ENCODE peak calls at places on chromosome 11, in five cellular contexts. X, U, A, P and Q are unnamed samples.

GRCh38 chr11:11148598-11148997 is 204.5 kb downstream of the CSNK2A3 start:
- DNase-seq in U (no peak), P (no peak), A (no peak), X (no peak), Q (no peak)

GRCh38 chr11:17405232-17406005 is 17.0 kb upstream of the KCNJ11 start:
- DNase-seq in U (no peak), X (peak), P (peak), A (peak), Q (no peak)

GRCh38 chr11:64918056-64918455 is 1.0 kb upstream of the ATG2A start:
- DNase-seq in X (no peak), U (peak), P (no peak), A (no peak), Q (no peak)

GRCh38 chr11:131710511-131710910 is 340.1 kb downstream of the NTM start:
- DNase-seq in A (no peak), P (no peak), U (no peak), X (peak), Q (no peak)

GRCh38 chr11:23976369-23976768 is 520.5 kb upstream of the LUZP2 start:
- DNase-seq in U (no peak), P (no peak), A (no peak), X (no peak), Q (no peak)

GRCh38 chr11:100769617-100770016 is 82.5 kb downstream of the ARHGAP42 start:
- DNase-seq in U (no peak), P (no peak), A (no peak), X (no peak), Q (no peak)

GRCh38 chr11:129947474-129947873 is 52.1 kb upstream of the NFRKB start:
- DNase-seq in A (no peak), U (no peak), P (no peak), X (no peak), Q (no peak)

GRCh38 chr11:128492903-128493569 is 94.3 kb downstream of the ETS1 start:
- DNase-seq in A (no peak), P (no peak), X (no peak), U (no peak), Q (no peak)

GRCh38 chr11:67648140-67648795 is 2.3 kb downstream of the ACY3 start:
- DNase-seq in P (no peak), U (no peak), X (no peak), A (peak), Q (no peak)

GRCh38 chr11:95625164-95626017 is 164.2 kb downstream of the FAM76B start:
- DNase-seq in U (no peak), A (no peak), X (no peak), P (no peak), Q (no peak)

GRCh38 chr11:1298695-1299492 is 10.5 kb downstream of the TOLLIP start:
- DNase-seq in X (peak), P (peak), A (peak), U (no peak), Q (no peak)

GRCh38 chr11:117457031-117457785 is 129.6 kb downstream of the CEP164 start:
- DNase-seq in U (no peak), P (no peak), A (peak), X (no peak), Q (no peak)

GRCh38 chr11:45017329-45017728 is 66.6 kb upstream of the TP53I11 start:
- DNase-seq in A (no peak), X (no peak), U (no peak), P (no peak), Q (no peak)

GRCh38 chr11:76670475-76671235 is at the start of gene LRRC32:
- DNase-seq in P (no peak), X (no peak), A (peak), U (no peak), Q (no peak)

GRCh38 chr11:45021692-45022130 is 71.0 kb upstream of the TP53I11 start:
- DNase-seq in P (peak), A (no peak), U (peak), X (no peak), Q (no peak)

GRCh38 chr11:47605921-47606320 is 11.7 kb upstream of the C1QTNF4 start:
- DNase-seq in A (no peak), X (no peak), U (no peak), P (no peak), Q (no peak)

GRCh38 chr11:62048101-62048500 is 75.7 kb upstream of the INCENP start:
- DNase-seq in A (no peak), U (no peak), X (peak), P (no peak), Q (no peak)

GRCh38 chr11:134541355-134541754 is 129.3 kb upstream of the B3GAT1 start:
- DNase-seq in A (no peak), X (no peak), U (no peak), P (no peak), Q (no peak)

GRCh38 chr11:88950975-88951374 is 114.8 kb downstream of the GRM5 start:
- DNase-seq in X (no peak), A (no peak), P (no peak), U (no peak), Q (no peak)

DNA sequence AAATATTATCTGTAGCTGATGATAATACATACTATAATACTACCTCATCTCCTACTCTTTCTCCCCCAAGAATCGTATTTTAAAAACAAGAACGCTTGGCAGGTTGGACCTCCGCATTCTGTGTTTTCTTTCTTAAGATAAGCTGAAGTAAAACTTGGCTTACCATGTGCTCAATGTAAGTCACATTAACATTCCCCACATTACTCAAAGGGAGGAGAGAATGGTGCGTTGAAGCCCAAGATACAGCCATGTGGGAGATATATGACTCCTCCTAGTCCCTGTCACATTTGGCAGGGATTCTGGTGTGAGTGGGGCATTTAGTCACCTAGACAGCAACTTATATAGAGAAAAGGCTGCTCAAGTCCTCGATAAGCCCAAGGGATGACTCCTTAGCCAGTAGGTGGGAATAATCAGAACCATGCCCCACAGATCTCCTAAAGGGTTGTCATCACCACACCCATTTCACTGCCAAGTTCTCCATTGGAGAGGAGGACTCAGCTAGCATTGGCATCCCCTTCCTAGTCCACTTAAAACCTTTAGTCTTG is 4.6 kb downstream of the PRSS23 start:
- DNase-seq in X (no peak), U (no peak), A (no peak), P (no peak), Q (no peak)
- TF ChIP-seq CTCF in X (no peak), U (no peak), A (no peak), P (no peak), Q (no peak)

GRCh38 chr11:46383404-46383758 is 1.9 kb downstream of the MDK start:
- DNase-seq in P (no peak), U (no peak), A (no peak), X (no peak), Q (no peak)

GRCh38 chr11:46383974-46384701 is 2.7 kb downstream of the MDK start:
- DNase-seq in X (no peak), P (no peak), A (peak), U (no peak), Q (no peak)

GRCh38 chr11:46381046-46381835 is at the start of gene MDK:
- DNase-seq in U (no peak), A (peak), X (no peak), P (no peak), Q (no peak)

GRCh38 chr11:46381836-46382643 is 571 bp downstream of the MDK start:
- DNase-seq in U (no peak), A (peak), P (no peak), X (no peak), Q (no peak)

DNA sequence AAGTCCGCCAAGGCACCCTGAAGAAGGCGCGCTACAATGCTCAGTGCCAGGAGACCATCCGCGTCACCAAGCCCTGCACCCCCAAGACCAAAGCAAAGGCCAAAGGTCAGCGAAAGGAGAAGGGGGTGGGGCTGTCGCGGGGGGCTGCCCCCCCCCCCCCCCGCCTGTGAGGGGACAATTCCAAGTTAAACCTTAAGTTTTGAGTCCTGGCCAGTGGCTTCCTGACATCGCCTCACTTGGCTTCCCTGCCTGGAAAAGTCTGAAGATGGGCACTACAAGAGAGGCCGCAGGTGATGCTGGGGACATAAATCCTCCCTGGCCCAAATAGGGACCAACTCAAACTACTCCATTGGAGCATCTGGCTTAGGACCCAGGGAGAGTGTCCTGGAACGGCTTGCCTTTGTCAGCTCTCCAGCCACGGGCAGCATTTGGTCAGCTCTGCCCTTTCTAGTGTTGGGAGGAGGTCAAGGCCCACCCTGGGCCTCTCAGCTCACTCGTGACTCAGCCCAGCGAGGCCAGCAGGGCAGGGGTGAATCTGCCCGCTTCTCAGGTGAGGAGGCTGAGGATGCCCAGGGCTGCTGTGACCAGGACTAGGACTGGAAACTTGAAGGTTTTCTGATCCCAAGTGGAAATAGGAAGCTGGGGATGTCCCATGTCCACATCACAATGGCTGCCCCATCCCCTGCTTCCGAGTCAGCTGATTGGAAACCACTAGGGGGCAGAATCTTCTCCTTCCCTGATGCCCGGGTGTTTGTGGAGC is 1.4 kb downstream of the MDK start:
- DNase-seq in P (no peak), A (no peak), X (no peak), U (no peak), Q (no peak)
- H3K4me3 ChIP-seq in P (no peak), A (peak), X (no peak), U (peak), Q (peak)

GRCh38 chr11:34468209-34468841 is 29.6 kb downstream of the CAT start:
- DNase-seq in P (no peak), A (no peak), X (peak), U (no peak), Q (no peak)
- TF ChIP-seq CTCF in P (peak), A (peak), X (peak), U (peak), Q (peak)

GRCh38 chr11:119741369-119742262 is 12.6 kb upstream of the NECTIN1 start:
- DNase-seq in A (peak), P (no peak), U (no peak), X (no peak), Q (no peak)
- H3K4me3 ChIP-seq in A (peak), P (no peak), U (no peak), X (peak), Q (no peak)